ENCODE peak calls at places on chromosomes 1 and 21, in five cellular contexts. O is stomach, W is transverse colon, S is heart left ventricle, R is uterus. N is an unnamed sample.
A peak's percentile ranks its signal among the peaks of the same experiment; 100 is the strongest.

GRCh38 chr1:1011388-1011949 is 1.8 kb upstream of the ISG15 start:
- DNase-seq in O (no peak), W (no peak), S (peak; percentile 13), R (no peak), N (no peak)

GRCh38 chr21:15079276-15079675 is 14.5 kb upstream of the NRIP1 start:
- DNase-seq in O (no peak), W (no peak), S (no peak), R (no peak), N (no peak)

GRCh38 chr1:215631489-215631888 is 64.4 kb downstream of the KCTD3 start:
- DNase-seq in O (no peak), W (no peak), S (peak; percentile 33), R (no peak), N (peak; percentile 39)

GRCh38 chr1:171998711-171999110 is 157.4 kb downstream of the DNM3 start:
- DNase-seq in O (no peak), W (no peak), S (no peak), R (no peak), N (no peak)

GRCh38 chr1:45929257-45929687 is 125.9 kb downstream of the MAST2 start:
- DNase-seq in O (no peak), W (no peak), S (no peak), R (no peak), N (no peak)

GRCh38 chr1:10033359-10033845 is 644 bp downstream of the UBE4B start:
- DNase-seq in O (no peak), W (peak; percentile 25), S (no peak), R (no peak), N (peak; percentile 56)

GRCh38 chr1:230441183-230441582 is 15.1 kb upstream of the PGBD5 start:
- DNase-seq in O (no peak), W (no peak), S (no peak), R (no peak), N (no peak)

GRCh38 chr1:109649380-109649987 is 6.4 kb upstream of the GSTM4 start:
- DNase-seq in O (no peak), W (no peak), S (no peak), R (no peak), N (no peak)

GRCh38 chr1:169137357-169137756 is 30.9 kb downstream of the ATP1B1 start:
- DNase-seq in O (no peak), W (no peak), S (no peak), R (no peak), N (no peak)

GRCh38 chr1:236870721-236871120 is 75.6 kb downstream of the MTR start:
- DNase-seq in O (no peak), W (no peak), S (no peak), R (no peak), N (peak; percentile 36)

GRCh38 chr1:205001101-205001620 is 41.9 kb upstream of the CNTN2 start:
- DNase-seq in O (no peak), W (no peak), S (no peak), R (no peak), N (no peak)

GRCh38 chr1:207822124-207822601 is 70.3 kb downstream of the CD46 start:
- DNase-seq in O (no peak), W (peak; percentile 57), S (no peak), R (no peak), N (no peak)

GRCh38 chr1:22287946-22288520 is 145.1 kb upstream of the WNT4 start:
- DNase-seq in O (peak; percentile 7), W (no peak), S (no peak), R (no peak), N (no peak)

GRCh38 chr1:3902111-3902511 is 2.0 kb upstream of the C1orf174 start:
- DNase-seq in O (no peak), W (peak; percentile 22), S (no peak), R (no peak), N (no peak)

GRCh38 chr1:31651766-31652165 is 7.1 kb upstream of the PEF1 start:
- DNase-seq in O (no peak), W (no peak), S (no peak), R (no peak), N (no peak)

GRCh38 chr1:34378968-34379729 is 202.4 kb downstream of the C1orf94 start:
- DNase-seq in O (no peak), W (no peak), S (no peak), R (no peak), N (no peak)

GRCh38 chr1:33377750-33378149 is 53.1 kb downstream of the PHC2 start:
- DNase-seq in O (no peak), W (no peak), S (no peak), R (no peak), N (no peak)

GRCh38 chr1:197862671-197863070 is 39.8 kb upstream of the C1orf53 start:
- DNase-seq in O (no peak), W (no peak), S (no peak), R (no peak), N (no peak)

GRCh38 chr1:30747028-30748008 is 10.3 kb downstream of the LAPTM5 start:
- DNase-seq in O (no peak), W (no peak), S (no peak), R (no peak), N (no peak)

GRCh38 chr1:222064388-222065201 is 322.7 kb upstream of the DUSP10 start:
- DNase-seq in O (no peak), W (no peak), S (no peak), R (no peak), N (no peak)

GRCh38 chr21:25416669-25417068 is 190.6 kb downstream of the MRPL39 start:
- DNase-seq in O (no peak), W (no peak), S (no peak), R (no peak), N (no peak)

GRCh38 chr1:202501281-202501680 is 152.8 kb downstream of the PPP1R12B start:
- DNase-seq in O (no peak), W (no peak), S (no peak), R (no peak), N (no peak)

DNA sequence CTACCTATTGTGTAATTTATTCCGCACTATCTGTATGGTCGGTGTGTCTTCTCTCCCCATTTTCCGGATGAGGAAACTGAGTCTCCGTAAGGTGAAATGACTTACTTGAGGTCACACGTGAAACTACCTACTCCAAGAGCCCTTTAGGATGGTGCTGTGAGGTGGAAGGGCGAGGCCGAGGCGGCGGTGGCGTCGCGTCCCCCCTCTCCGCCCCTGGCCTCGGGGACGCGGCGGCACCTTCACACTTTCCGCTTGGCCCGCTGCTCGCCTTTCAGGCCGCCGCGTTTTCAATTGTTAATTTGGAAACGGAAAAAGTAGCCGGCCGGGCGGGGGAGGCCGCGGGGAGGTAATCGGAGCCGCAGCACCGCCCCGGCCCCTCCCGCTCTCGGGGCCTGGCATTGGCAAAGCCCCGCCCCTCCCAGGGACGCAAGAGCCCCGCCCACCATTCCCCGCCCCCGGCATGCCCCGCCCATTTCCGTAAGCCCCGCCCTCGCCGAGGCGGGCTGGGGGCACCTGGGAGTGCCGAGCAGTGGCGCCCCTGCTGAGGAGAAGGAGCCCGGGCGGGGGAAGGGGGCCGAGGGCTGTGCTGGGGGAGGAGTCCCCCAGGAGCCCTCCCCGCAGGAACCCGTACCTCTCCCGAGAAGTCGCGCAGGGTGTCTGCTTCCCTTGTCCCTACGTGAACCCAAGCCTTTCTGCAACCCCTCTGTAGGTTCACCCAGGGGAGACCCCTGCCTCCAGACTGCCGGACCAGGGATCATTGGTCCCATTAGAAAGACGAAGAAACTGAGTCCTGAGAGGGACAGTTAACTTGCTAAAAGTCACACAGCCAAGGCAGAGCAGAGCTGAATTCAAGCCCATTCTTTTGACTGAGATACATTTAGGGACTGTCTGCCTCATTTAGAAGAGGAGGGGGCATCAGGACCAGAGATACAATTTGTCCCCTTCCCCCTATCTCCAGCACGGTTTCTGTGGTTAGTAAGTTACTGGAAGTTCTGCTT is 18.8 kb downstream of the KCNQ4 start:
- DNase-seq in O (peak; percentile 91), W (peak; percentile 90), S (peak; percentile 89), R (peak; percentile 89), N (peak; percentile 89)
- TF ChIP-seq POLR2A in O (no peak), W (no peak), S (no peak), R (peak; percentile 36), N (no peak)

GRCh38 chr1:82483146-82483545 is 682.4 kb downstream of the ADGRL2 start:
- DNase-seq in O (no peak), W (no peak), S (no peak), R (no peak), N (no peak)

GRCh38 chr1:82486969-82487368 is 686.2 kb downstream of the ADGRL2 start:
- DNase-seq in O (no peak), W (no peak), S (no peak), R (no peak), N (no peak)

GRCh38 chr1:82487778-82488177 is 687.0 kb downstream of the ADGRL2 start:
- DNase-seq in O (no peak), W (no peak), S (no peak), R (no peak), N (no peak)

GRCh38 chr1:82491301-82491986 is 690.7 kb downstream of the ADGRL2 start:
- DNase-seq in O (no peak), W (no peak), S (peak; percentile 30), R (peak; percentile 40), N (no peak)

GRCh38 chr1:82485591-82486369 is 685.0 kb downstream of the ADGRL2 start:
- DNase-seq in O (no peak), W (peak; percentile 7), S (peak; percentile 67), R (peak; percentile 37), N (no peak)
- H3K4me3 ChIP-seq in O (no peak overlapping the region), W (no peak overlapping the region), S (no peak overlapping the region), R (no peak overlapping the region), N (no peak overlapping the region)

DNA sequence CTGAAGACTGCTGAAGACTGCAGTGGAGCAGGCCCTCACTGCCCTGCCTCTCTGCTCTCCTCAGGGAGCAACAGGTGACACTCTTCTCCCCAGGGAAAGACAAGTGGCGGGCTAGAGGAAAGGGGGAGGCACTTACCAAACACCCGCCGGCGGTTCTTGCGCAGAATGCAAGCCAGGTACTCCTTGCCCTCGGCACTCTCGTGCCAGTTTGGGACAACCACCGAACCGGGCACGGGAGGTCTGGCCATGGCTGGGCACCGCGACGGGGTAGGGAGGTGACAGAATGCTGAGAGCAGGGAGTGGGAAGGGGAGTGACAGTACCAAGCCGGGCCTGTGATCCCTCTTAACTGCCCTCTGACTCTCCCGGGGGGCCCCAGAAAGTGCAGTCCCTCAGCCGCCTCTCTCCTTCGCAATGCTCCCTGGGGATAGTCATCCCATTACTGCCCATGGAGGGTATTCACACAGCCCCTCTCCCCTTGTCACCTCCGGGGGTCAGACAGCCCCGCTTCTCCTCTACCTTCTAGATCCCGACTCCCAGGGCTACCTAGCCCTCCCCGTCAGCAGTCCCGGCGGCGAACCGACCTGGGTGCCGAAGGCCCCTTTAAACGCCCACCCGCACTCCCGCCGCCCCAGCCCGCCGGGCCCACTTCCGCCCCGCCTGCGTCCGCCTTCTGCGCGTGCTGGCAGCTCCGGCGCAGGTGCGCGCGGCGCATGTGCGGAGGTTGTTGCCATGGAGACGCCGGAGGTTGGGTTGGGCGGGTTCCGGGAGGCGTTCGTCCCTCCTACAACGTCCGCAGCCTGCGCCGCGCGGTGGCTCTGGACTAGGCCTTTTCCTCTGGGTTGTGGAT is at the start of gene CPLANE2:
- DNase-seq in O (peak; percentile 98), W (peak; percentile 98), S (peak; percentile 96), R (peak; percentile 96), N (peak; percentile 97)
- TF ChIP-seq POLR2A in O (no peak), W (peak; percentile 75), S (peak; percentile 88), R (no peak), N (peak; percentile 52)

DNA sequence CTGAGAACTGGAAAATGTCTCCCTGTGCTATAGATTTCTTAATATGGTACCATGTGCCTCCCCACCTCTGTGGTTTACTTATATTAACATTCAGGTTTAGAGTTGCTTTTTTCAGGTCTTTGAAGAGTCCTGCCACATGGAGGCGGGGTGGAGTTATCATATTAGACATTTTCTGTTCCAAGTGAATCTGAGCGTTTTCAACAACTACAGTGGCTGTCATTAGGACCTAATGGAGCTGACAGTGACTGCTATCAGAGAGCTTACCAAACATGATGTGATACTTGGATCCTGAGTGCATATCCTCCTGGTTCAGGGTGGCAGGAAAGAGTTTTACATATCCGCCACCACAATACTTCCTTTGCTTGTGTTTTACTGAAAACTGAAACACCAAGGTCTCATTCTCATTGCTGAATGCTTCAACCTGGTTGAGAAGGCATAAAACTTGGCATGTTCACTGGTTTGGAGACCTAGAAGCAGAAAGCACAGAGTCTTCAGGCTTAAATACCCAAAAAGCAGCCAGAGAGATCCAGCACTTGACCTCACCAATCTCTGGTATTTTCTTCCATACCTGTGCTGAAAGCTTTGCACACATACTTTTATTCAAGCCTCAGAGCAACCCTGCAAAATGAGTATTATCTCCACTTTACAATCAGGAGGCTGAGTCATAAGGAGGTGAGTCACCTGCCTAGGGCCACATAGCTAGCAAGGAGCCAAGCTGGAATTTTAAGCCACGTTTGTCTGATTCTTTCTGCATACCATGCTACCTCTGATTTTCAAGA is 47.4 kb upstream of the OSBPL9 start:
- DNase-seq in O (peak; percentile 40), W (peak; percentile 17), S (no peak), R (no peak), N (peak; percentile 61)
- H3K4me3 ChIP-seq in O (no peak overlapping the region), W (no peak overlapping the region), S (no peak overlapping the region), R (no peak overlapping the region), N (no peak overlapping the region)